ENCODE peak calls at places on chromosomes 5 and 9, in six cellular contexts. One of them, this sample, is unnamed.

GRCh38 chr5:66241136-66241825 is 97.2 kb downstream of the SREK1 start:
- DNase-seq in AG08395: no peak
- DNase-seq in EL: no peak
- DNase-seq in GM04503: no peak
- DNase-seq in progenitor cell of endocrine pancreas: no peak
- DNase-seq in GM12865: no peak
- DNase-seq in this sample: no peak

GRCh38 chr5:177085985-177086917 is at the start of gene FGFR4:
- DNase-seq in progenitor cell of endocrine pancreas: no peak
- DNase-seq in AG08395: peak; percentile 91
- DNase-seq in GM04503: no peak
- DNase-seq in EL: peak; percentile 48
- DNase-seq in GM12865: peak; percentile 72
- DNase-seq in this sample: no peak

GRCh38 chr9:108708448-108708847 is 147.3 kb downstream of the ACTL7B start:
- DNase-seq in EL: no peak
- DNase-seq in AG08395: no peak
- DNase-seq in progenitor cell of endocrine pancreas: no peak
- DNase-seq in GM04503: no peak
- DNase-seq in GM12865: no peak
- DNase-seq in this sample: no peak

GRCh38 chr9:94165592-94166236 is 81.5 kb downstream of the PTPDC1 start:
- DNase-seq in GM04503: peak; percentile 92
- DNase-seq in GM12865: peak; percentile 99
- DNase-seq in AG08395: peak; percentile 99
- DNase-seq in EL: peak; percentile 99
- DNase-seq in progenitor cell of endocrine pancreas: peak; percentile 94
- DNase-seq in this sample: peak; percentile 99

GRCh38 chr9:113955076-113955752 is 79.1 kb downstream of the ZNF618 start:
- DNase-seq in progenitor cell of endocrine pancreas: no peak
- DNase-seq in GM12865: no peak
- DNase-seq in EL: peak; percentile 61
- DNase-seq in GM04503: peak; percentile 58
- DNase-seq in AG08395: peak; percentile 62
- DNase-seq in this sample: peak; percentile 62

GRCh38 chr5:41427505-41427904 is 82.9 kb downstream of the PLCXD3 start:
- DNase-seq in GM12865: no peak
- DNase-seq in progenitor cell of endocrine pancreas: no peak
- DNase-seq in GM04503: no peak
- DNase-seq in EL: no peak
- DNase-seq in AG08395: no peak
- DNase-seq in this sample: no peak

GRCh38 chr9:127311239-127311741 is 46.7 kb downstream of the GARNL3 start:
- DNase-seq in progenitor cell of endocrine pancreas: no peak
- DNase-seq in EL: peak; percentile 60
- DNase-seq in AG08395: peak; percentile 44
- DNase-seq in GM04503: no peak
- DNase-seq in GM12865: peak; percentile 36
- DNase-seq in this sample: peak; percentile 42

GRCh38 chr5:57653636-57654290 is 171.2 kb upstream of the ACTBL2 start:
- DNase-seq in progenitor cell of endocrine pancreas: no peak
- DNase-seq in GM12865: no peak
- DNase-seq in EL: no peak
- DNase-seq in GM04503: no peak
- DNase-seq in AG08395: no peak
- DNase-seq in this sample: no peak

GRCh38 chr9:85610074-85610855 is 131.5 kb downstream of the AGTPBP1 start:
- DNase-seq in AG08395: peak; percentile 86
- DNase-seq in progenitor cell of endocrine pancreas: no peak
- DNase-seq in GM04503: peak; percentile 25
- DNase-seq in GM12865: peak; percentile 85
- DNase-seq in EL: peak; percentile 76
- DNase-seq in this sample: peak; percentile 39

GRCh38 chr5:131928957-131929356 is 16.5 kb downstream of the MEIKIN start:
- DNase-seq in AG08395: no peak
- DNase-seq in GM12865: no peak
- DNase-seq in GM04503: no peak
- DNase-seq in progenitor cell of endocrine pancreas: no peak
- DNase-seq in EL: no peak
- DNase-seq in this sample: no peak

GRCh38 chr9:112520069-112520468 is 33.4 kb downstream of the KIAA1958 start:
- DNase-seq in progenitor cell of endocrine pancreas: no peak
- DNase-seq in AG08395: no peak
- DNase-seq in EL: no peak
- DNase-seq in GM12865: no peak
- DNase-seq in GM04503: no peak
- DNase-seq in this sample: no peak

GRCh38 chr5:178664141-178664540 is 37.3 kb upstream of the CLK4 start:
- DNase-seq in progenitor cell of endocrine pancreas: no peak
- DNase-seq in EL: no peak
- DNase-seq in GM12865: no peak
- DNase-seq in GM04503: no peak
- DNase-seq in AG08395: no peak
- DNase-seq in this sample: no peak

GRCh38 chr9:14170973-14171596 is 142.9 kb downstream of the NFIB start:
- DNase-seq in progenitor cell of endocrine pancreas: no peak
- DNase-seq in GM12865: peak; percentile 8
- DNase-seq in GM04503: no peak
- DNase-seq in AG08395: no peak
- DNase-seq in EL: peak; percentile 37
- DNase-seq in this sample: peak; percentile 78

GRCh38 chr5:178074266-178074952 is 38.9 kb upstream of the N4BP3 start:
- DNase-seq in progenitor cell of endocrine pancreas: no peak
- DNase-seq in GM12865: peak; percentile 24
- DNase-seq in EL: no peak
- DNase-seq in GM04503: no peak
- DNase-seq in AG08395: no peak
- DNase-seq in this sample: no peak

GRCh38 chr5:178449163-178450060 is 140.8 kb downstream of the COL23A1 start:
- DNase-seq in GM12865: no peak
- DNase-seq in EL: no peak
- DNase-seq in progenitor cell of endocrine pancreas: no peak
- DNase-seq in GM04503: no peak
- DNase-seq in AG08395: no peak
- DNase-seq in this sample: no peak

GRCh38 chr5:114018178-114018577 is 343.7 kb upstream of the KCNN2 start:
- DNase-seq in GM04503: no peak
- DNase-seq in EL: peak; percentile 1
- DNase-seq in progenitor cell of endocrine pancreas: no peak
- DNase-seq in AG08395: no peak
- DNase-seq in GM12865: no peak
- DNase-seq in this sample: no peak

GRCh38 chr5:37792976-37793328 is 46.9 kb downstream of the GDNF start:
- DNase-seq in GM04503: no peak
- DNase-seq in GM12865: no peak
- DNase-seq in progenitor cell of endocrine pancreas: no peak
- DNase-seq in AG08395: peak; percentile 66
- DNase-seq in EL: peak; percentile 96
- DNase-seq in this sample: peak; percentile 59

GRCh38 chr5:153965102-153965645 is 73.5 kb downstream of the FAM114A2 start:
- DNase-seq in progenitor cell of endocrine pancreas: peak; percentile 58
- DNase-seq in GM12865: peak; percentile 64
- DNase-seq in EL: peak; percentile 71
- DNase-seq in AG08395: peak; percentile 82
- DNase-seq in GM04503: no peak
- DNase-seq in this sample: no peak

GRCh38 chr5:128965638-128966302 is 482 bp downstream of the SLC27A6 start:
- DNase-seq in AG08395: no peak
- DNase-seq in EL: no peak
- DNase-seq in GM12865: no peak
- DNase-seq in progenitor cell of endocrine pancreas: no peak
- DNase-seq in GM04503: no peak
- DNase-seq in this sample: no peak

GRCh38 chr9:128124873-128125574 is 2.5 kb downstream of the PTGES2 start:
- DNase-seq in progenitor cell of endocrine pancreas: peak; percentile 37
- DNase-seq in GM04503: no peak
- DNase-seq in GM12865: peak; percentile 80
- DNase-seq in EL: peak; percentile 60
- DNase-seq in AG08395: no peak
- DNase-seq in this sample: peak; percentile 10

GRCh38 chr5:76732405-76733048 is 16.6 kb downstream of the F2R start:
- DNase-seq in AG08395: no peak
- DNase-seq in EL: no peak
- DNase-seq in progenitor cell of endocrine pancreas: no peak
- DNase-seq in GM12865: no peak
- DNase-seq in GM04503: no peak
- DNase-seq in this sample: no peak

GRCh38 chr5:125209650-125210049 is 463.2 kb upstream of the ZNF608 start:
- DNase-seq in AG08395: peak; percentile 17
- DNase-seq in GM12865: no peak
- DNase-seq in progenitor cell of endocrine pancreas: no peak
- DNase-seq in EL: no peak
- DNase-seq in GM04503: no peak
- DNase-seq in this sample: peak; percentile 44

GRCh38 chr5:149439899-149440655 is 61.0 kb upstream of the IL17B start:
- DNase-seq in progenitor cell of endocrine pancreas: no peak
- DNase-seq in GM12865: no peak
- DNase-seq in GM04503: no peak
- DNase-seq in EL: no peak
- DNase-seq in AG08395: no peak
- DNase-seq in this sample: no peak

GRCh38 chr5:108788142-108788541 is 40.4 kb downstream of the FER start:
- DNase-seq in EL: no peak
- DNase-seq in AG08395: no peak
- DNase-seq in progenitor cell of endocrine pancreas: no peak
- DNase-seq in GM04503: no peak
- DNase-seq in GM12865: no peak
- DNase-seq in this sample: no peak

This sample was measured in skeletal muscle cell.